ENCODE peak calls at places on chromosomes 13 and 19, in four cellular contexts. One of them, this sample, is unnamed.
A peak's percentile ranks its signal among the peaks of the same experiment; 100 is the strongest.

GRCh38 chr19:35824150-35824549 is 11.5 kb upstream of the PRODH2 start:
- DNase-seq in AG04450: no peak
- DNase-seq in lower leg skin: no peak
- DNase-seq in fibroblast of mammary gland: no peak
- DNase-seq in this sample: no peak

GRCh38 chr19:44904426-44904994 is 1.1 kb upstream of the APOE start:
- DNase-seq in fibroblast of mammary gland: no peak
- DNase-seq in lower leg skin: no peak
- DNase-seq in AG04450: no peak
- DNase-seq in this sample: no peak

GRCh38 chr13:44101347-44102083 is 221.8 kb downstream of the LACC1 start:
- DNase-seq in fibroblast of mammary gland: no peak
- DNase-seq in lower leg skin: no peak
- DNase-seq in AG04450: no peak
- DNase-seq in this sample: no peak

GRCh38 chr13:90640976-90641375 is 706.5 kb upstream of the MIR17HG start:
- DNase-seq in fibroblast of mammary gland: peak; percentile 38
- DNase-seq in AG04450: no peak
- DNase-seq in lower leg skin: no peak
- DNase-seq in this sample: peak; percentile 62

GRCh38 chr19:49488046-49488862 is 846 bp downstream of the RPL13A start:
- DNase-seq in lower leg skin: no peak
- DNase-seq in fibroblast of mammary gland: no peak
- DNase-seq in AG04450: no peak
- DNase-seq in this sample: no peak

GRCh38 chr19:34254552-34255432 is at the start of gene GARRE1:
- DNase-seq in AG04450: no peak
- DNase-seq in lower leg skin: no peak
- DNase-seq in fibroblast of mammary gland: no peak
- DNase-seq in this sample: peak; percentile 23

GRCh38 chr13:36673838-36674326 is at the start of gene SERTM1:
- DNase-seq in lower leg skin: no peak
- DNase-seq in fibroblast of mammary gland: peak; percentile 30
- DNase-seq in AG04450: no peak
- DNase-seq in this sample: peak; percentile 29

GRCh38 chr19:49565261-49565660 is 15.1 kb downstream of the NOSIP start:
- DNase-seq in lower leg skin: no peak
- DNase-seq in fibroblast of mammary gland: no peak
- DNase-seq in AG04450: no peak
- DNase-seq in this sample: no peak

GRCh38 chr19:30419581-30420180 is 47.5 kb downstream of the ZNF536 start:
- DNase-seq in fibroblast of mammary gland: no peak
- DNase-seq in lower leg skin: peak; percentile 78
- DNase-seq in AG04450: no peak
- DNase-seq in this sample: no peak

GRCh38 chr19:28468701-28469459 is 744.1 kb downstream of the UQCRFS1 start:
- DNase-seq in AG04450: no peak
- DNase-seq in lower leg skin: no peak
- DNase-seq in fibroblast of mammary gland: peak; percentile 57
- DNase-seq in this sample: peak; percentile 4

GRCh38 chr13:44219808-44220544 is 153.6 kb upstream of the SERP2 start:
- DNase-seq in AG04450: peak; percentile 52
- DNase-seq in lower leg skin: no peak
- DNase-seq in fibroblast of mammary gland: peak; percentile 63
- DNase-seq in this sample: peak; percentile 39

GRCh38 chr19:43148233-43148632 is 38.1 kb downstream of the PSG5 start:
- DNase-seq in fibroblast of mammary gland: peak; percentile 61
- DNase-seq in lower leg skin: no peak
- DNase-seq in AG04450: peak; percentile 69
- DNase-seq in this sample: peak; percentile 97

DNA sequence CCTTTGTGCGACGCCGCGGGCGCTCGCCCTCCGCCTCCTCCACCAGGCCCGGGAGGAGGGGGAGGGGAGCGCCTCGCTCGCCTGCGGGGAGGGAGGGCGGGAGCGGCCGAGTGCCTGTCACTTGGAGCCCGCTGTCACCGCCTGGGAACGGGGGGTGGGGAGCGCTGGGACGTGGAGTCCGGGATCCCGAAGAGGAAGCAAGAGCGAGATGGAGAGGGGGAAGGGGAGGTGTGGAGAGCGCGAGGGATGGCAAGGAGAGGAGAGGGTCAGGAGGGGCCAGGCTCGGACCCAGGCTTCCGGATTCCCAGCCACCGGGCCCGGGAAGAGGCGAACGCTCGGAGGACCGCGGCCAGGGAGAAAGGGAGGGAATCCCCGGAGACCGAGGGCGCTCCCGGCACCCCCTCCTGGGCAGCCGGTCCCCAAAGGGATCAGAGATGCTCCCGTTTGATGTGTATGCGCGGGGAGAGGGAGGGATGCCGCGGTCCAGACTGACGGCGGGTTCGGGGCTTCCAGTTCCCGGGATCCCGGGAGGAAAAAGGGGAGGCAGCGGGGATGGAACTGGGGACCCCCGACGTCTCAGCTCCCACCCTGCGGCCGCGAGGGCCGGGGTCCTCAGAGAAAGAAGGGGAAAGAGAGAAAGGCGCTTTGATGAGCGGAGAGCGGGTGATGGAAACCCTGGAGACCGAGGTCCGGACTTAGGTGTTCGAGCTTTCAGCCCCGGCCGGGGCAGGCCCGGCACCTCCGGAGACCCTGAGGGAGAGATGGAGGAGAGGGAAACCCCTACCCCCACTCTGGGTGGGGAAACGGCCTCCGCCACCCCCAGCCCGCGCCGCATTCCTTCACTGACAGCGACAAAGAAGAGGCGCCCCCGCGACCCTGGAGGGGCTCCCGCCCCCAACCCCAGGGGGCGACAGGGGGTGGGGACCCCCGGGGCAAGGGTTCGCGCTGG is 4.7 kb upstream of the DPF1 start:
- DNase-seq in AG04450: no peak
- DNase-seq in fibroblast of mammary gland: no peak
- DNase-seq in lower leg skin: no peak
- DNase-seq in this sample: no peak
- H3K4me3 ChIP-seq in AG04450: peak overlapping the region; percentile 59
- H3K4me3 ChIP-seq in fibroblast of mammary gland: peak overlapping the region; percentile 46
- H3K4me3 ChIP-seq in lower leg skin: no peak overlapping the region
- H3K4me3 ChIP-seq in this sample: no peak overlapping the region

DNA sequence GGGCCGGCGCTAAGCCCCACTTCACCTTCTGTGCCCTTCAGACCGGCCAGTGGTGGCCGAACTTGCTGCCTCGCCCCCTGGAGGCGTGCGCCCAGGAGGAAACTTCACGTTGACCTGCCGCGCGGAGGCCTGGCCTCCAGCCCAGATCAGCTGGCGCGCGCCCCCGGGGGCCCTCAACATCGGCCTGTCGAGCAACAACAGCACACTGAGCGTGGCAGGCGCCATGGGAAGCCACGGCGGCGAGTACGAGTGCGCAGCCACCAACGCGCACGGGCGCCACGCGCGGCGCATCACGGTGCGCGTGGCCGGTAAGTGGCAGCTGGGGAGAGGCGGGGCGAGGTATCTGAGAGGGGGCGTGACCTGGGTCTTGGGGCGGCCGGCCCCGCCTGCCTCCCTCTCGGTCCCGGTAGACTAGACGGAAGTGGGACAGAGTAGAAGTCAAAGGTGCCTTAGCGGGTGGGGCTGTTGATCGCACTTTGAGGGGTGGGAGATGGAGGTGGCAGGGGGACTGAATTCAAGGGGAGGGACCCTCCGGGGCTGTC is 5.6 kb downstream of the ICAM5 start:
- DNase-seq in lower leg skin: no peak
- DNase-seq in AG04450: no peak
- DNase-seq in fibroblast of mammary gland: no peak
- DNase-seq in this sample: no peak
- H3K4me3 ChIP-seq in lower leg skin: no peak overlapping the region
- H3K4me3 ChIP-seq in AG04450: no peak overlapping the region
- H3K4me3 ChIP-seq in fibroblast of mammary gland: no peak overlapping the region
- H3K4me3 ChIP-seq in this sample: no peak overlapping the region

GRCh38 chr19:23118400-23118799 is 1.6 kb downstream of the ZNF730 start:
- DNase-seq in AG04450: no peak
- DNase-seq in fibroblast of mammary gland: no peak
- DNase-seq in lower leg skin: no peak
- DNase-seq in this sample: no peak

DNA sequence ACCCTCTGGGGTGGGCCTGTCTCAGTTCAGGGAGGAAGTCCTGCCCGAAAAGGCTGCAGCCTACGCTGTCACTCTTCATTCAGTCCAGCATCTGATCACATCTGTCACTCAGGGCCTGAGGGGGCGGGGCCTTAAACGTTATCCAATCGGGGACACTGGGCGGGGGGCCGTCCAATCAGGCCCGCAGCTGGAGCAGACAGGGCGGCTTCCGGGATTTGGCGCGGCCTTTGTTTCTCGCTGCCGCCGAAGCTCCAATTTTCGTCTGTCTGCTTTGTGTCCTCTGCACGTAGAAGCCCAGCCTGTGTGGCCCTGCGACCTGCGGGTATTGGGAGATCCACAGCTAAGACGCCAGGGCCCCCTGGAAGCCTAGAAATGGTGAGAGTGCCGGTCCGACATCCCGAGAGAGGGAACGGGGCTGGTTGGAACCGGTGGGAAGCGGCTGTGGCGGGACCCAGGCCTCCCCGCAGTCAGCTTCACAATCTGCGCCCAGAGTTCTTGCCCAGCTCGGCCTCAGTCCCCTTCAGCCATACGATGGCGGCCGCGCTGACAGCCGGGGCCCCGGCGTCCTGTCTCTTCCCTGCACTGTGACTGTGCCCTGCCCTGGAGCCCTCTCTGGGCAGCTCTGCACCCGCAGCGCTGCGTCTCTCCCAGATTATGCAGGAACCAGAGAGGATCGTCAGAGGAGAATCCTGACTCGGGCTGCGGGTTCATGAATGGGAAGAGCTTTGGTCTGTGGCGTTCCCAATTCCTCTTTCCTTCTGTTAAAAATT is at the start of gene ZNF730:
- DNase-seq in AG04450: peak; percentile 69
- DNase-seq in lower leg skin: no peak
- DNase-seq in fibroblast of mammary gland: peak; percentile 83
- DNase-seq in this sample: peak; percentile 60
- H3K4me3 ChIP-seq in AG04450: peak within 1 kb of the TSS; percentile 86
- H3K4me3 ChIP-seq in lower leg skin: peak within 1 kb of the TSS; percentile 30
- H3K4me3 ChIP-seq in fibroblast of mammary gland: peak within 1 kb of the TSS; percentile 74
- H3K4me3 ChIP-seq in this sample: peak within 1 kb of the TSS; percentile 64

GRCh38 chr13:113839536-113840204 is 24.2 kb downstream of the GAS6 start:
- DNase-seq in lower leg skin: no peak
- DNase-seq in fibroblast of mammary gland: no peak
- DNase-seq in AG04450: no peak
- DNase-seq in this sample: peak; percentile 24
- H3K4me3 ChIP-seq in lower leg skin: no peak overlapping the region
- H3K4me3 ChIP-seq in fibroblast of mammary gland: peak overlapping the region; percentile 68
- H3K4me3 ChIP-seq in AG04450: peak overlapping the region; percentile 31
- H3K4me3 ChIP-seq in this sample: peak overlapping the region; percentile 14

GRCh38 chr13:76884167-76884566 is 2.0 kb downstream of the KCTD12 start:
- DNase-seq in lower leg skin: no peak
- DNase-seq in fibroblast of mammary gland: peak; percentile 50
- DNase-seq in AG04450: no peak
- DNase-seq in this sample: peak; percentile 40

GRCh38 chr13:76884571-76885202 is 1.5 kb downstream of the KCTD12 start:
- DNase-seq in fibroblast of mammary gland: peak; percentile 75
- DNase-seq in AG04450: no peak
- DNase-seq in lower leg skin: no peak
- DNase-seq in this sample: peak; percentile 49

GRCh38 chr13:76885203-76886004 is 801 bp downstream of the KCTD12 start:
- DNase-seq in fibroblast of mammary gland: peak; percentile 69
- DNase-seq in lower leg skin: peak; percentile 95
- DNase-seq in AG04450: no peak
- DNase-seq in this sample: peak; percentile 80

GRCh38 chr13:76879876-76880270 is 6.3 kb downstream of the KCTD12 start:
- DNase-seq in fibroblast of mammary gland: no peak
- DNase-seq in lower leg skin: no peak
- DNase-seq in AG04450: no peak
- DNase-seq in this sample: no peak

GRCh38 chr13:76882431-76882830 is 3.8 kb downstream of the KCTD12 start:
- DNase-seq in fibroblast of mammary gland: peak; percentile 87
- DNase-seq in lower leg skin: peak; percentile 88
- DNase-seq in AG04450: no peak
- DNase-seq in this sample: no peak
- H3K4me3 ChIP-seq in fibroblast of mammary gland: peak overlapping the region; percentile 74
- H3K4me3 ChIP-seq in lower leg skin: no peak overlapping the region
- H3K4me3 ChIP-seq in AG04450: no peak overlapping the region
- H3K4me3 ChIP-seq in this sample: no peak overlapping the region

GRCh38 chr19:51195616-51196015 is 29.3 kb upstream of the CD33 start:
- DNase-seq in lower leg skin: peak; percentile 60
- DNase-seq in fibroblast of mammary gland: no peak
- DNase-seq in AG04450: no peak
- DNase-seq in this sample: no peak

GRCh38 chr19:51195316-51195586 is 29.6 kb upstream of the CD33 start:
- DNase-seq in AG04450: no peak
- DNase-seq in lower leg skin: no peak
- DNase-seq in fibroblast of mammary gland: no peak
- DNase-seq in this sample: no peak

GRCh38 chr19:51194527-51195315 is 30.2 kb upstream of the CD33 start:
- DNase-seq in fibroblast of mammary gland: no peak
- DNase-seq in AG04450: no peak
- DNase-seq in lower leg skin: peak; percentile 45
- DNase-seq in this sample: no peak

GRCh38 chr19:51198641-51199040 is 26.2 kb upstream of the CD33 start:
- DNase-seq in lower leg skin: no peak
- DNase-seq in fibroblast of mammary gland: no peak
- DNase-seq in AG04450: no peak
- DNase-seq in this sample: no peak

GRCh38 chr19:51196181-51196580 is 28.7 kb upstream of the CD33 start:
- DNase-seq in fibroblast of mammary gland: no peak
- DNase-seq in lower leg skin: peak; percentile 2
- DNase-seq in AG04450: no peak
- DNase-seq in this sample: no peak
- H3K4me3 ChIP-seq in fibroblast of mammary gland: no peak overlapping the region
- H3K4me3 ChIP-seq in lower leg skin: no peak overlapping the region
- H3K4me3 ChIP-seq in AG04450: no peak overlapping the region
- H3K4me3 ChIP-seq in this sample: no peak overlapping the region

GRCh38 chr19:13861714-13862531 is 15.0 kb upstream of the NANOS3 start:
- DNase-seq in fibroblast of mammary gland: peak; percentile 84
- DNase-seq in AG04450: peak; percentile 74
- DNase-seq in lower leg skin: peak; percentile 99
- DNase-seq in this sample: peak; percentile 84

GRCh38 chr19:13859361-13859880 is 17.5 kb upstream of the NANOS3 start:
- DNase-seq in AG04450: no peak
- DNase-seq in fibroblast of mammary gland: peak; percentile 63
- DNase-seq in lower leg skin: no peak
- DNase-seq in this sample: peak; percentile 62

GRCh38 chr19:13864223-13864512 is 12.8 kb upstream of the NANOS3 start:
- DNase-seq in lower leg skin: no peak
- DNase-seq in AG04450: no peak
- DNase-seq in fibroblast of mammary gland: no peak
- DNase-seq in this sample: no peak

GRCh38 chr19:13860679-13861391 is 16.1 kb upstream of the NANOS3 start:
- DNase-seq in fibroblast of mammary gland: no peak
- DNase-seq in lower leg skin: no peak
- DNase-seq in AG04450: no peak
- DNase-seq in this sample: no peak

GRCh38 chr19:13861392-13861713 is 15.6 kb upstream of the NANOS3 start:
- DNase-seq in fibroblast of mammary gland: no peak
- DNase-seq in AG04450: no peak
- DNase-seq in lower leg skin: no peak
- DNase-seq in this sample: no peak
- H3K4me3 ChIP-seq in fibroblast of mammary gland: peak overlapping the region; percentile 54
- H3K4me3 ChIP-seq in AG04450: peak overlapping the region; percentile 49
- H3K4me3 ChIP-seq in lower leg skin: peak overlapping the region; percentile 0
- H3K4me3 ChIP-seq in this sample: no peak overlapping the region

This sample was measured in epithelial cell of esophagus.